ENCODE peak calls at places on chromosomes 4 and X, in six cellular contexts. One of them, this sample, is unnamed.
A peak's percentile ranks its signal among the peaks of the same experiment; 100 is the strongest.

GRCh38 chr4:124480061-124480460 is 232.5 kb downstream of the ANKRD50 start:
- DNase-seq in midbrain: no peak
- DNase-seq in H4: no peak
- DNase-seq in GM12891: no peak
- DNase-seq in sciatic nerve: no peak
- DNase-seq in Ammon's horn: no peak
- DNase-seq in this sample: no peak

GRCh38 chrX:132489256-132490085 is 633 bp upstream of the MBNL3 start:
- DNase-seq in midbrain: peak; percentile 20
- DNase-seq in H4: peak; percentile 29
- DNase-seq in GM12891: peak; percentile 9
- DNase-seq in sciatic nerve: peak; percentile 66
- DNase-seq in Ammon's horn: peak; percentile 14
- DNase-seq in this sample: peak; percentile 82

GRCh38 chrX:71225661-71226060 is 2.6 kb downstream of the GJB1 start:
- DNase-seq in midbrain: no peak
- DNase-seq in H4: no peak
- DNase-seq in GM12891: no peak
- DNase-seq in sciatic nerve: no peak
- DNase-seq in Ammon's horn: no peak
- DNase-seq in this sample: no peak

GRCh38 chr4:145808021-145808650 is 128.2 kb downstream of the C4orf51 start:
- DNase-seq in midbrain: no peak
- DNase-seq in H4: peak; percentile 91
- DNase-seq in GM12891: peak; percentile 11
- DNase-seq in sciatic nerve: no peak
- DNase-seq in Ammon's horn: no peak
- DNase-seq in this sample: no peak

GRCh38 chr4:182067828-182068227 is 175.4 kb upstream of the TENM3 start:
- DNase-seq in midbrain: no peak
- DNase-seq in H4: no peak
- DNase-seq in GM12891: no peak
- DNase-seq in sciatic nerve: no peak
- DNase-seq in Ammon's horn: no peak
- DNase-seq in this sample: no peak

GRCh38 chrX:154541896-154542722 is 4.5 kb downstream of the G6PD start:
- DNase-seq in midbrain: peak; percentile 22
- DNase-seq in H4: peak; percentile 90
- DNase-seq in GM12891: no peak
- DNase-seq in sciatic nerve: peak; percentile 84
- DNase-seq in Ammon's horn: peak; percentile 69
- DNase-seq in this sample: no peak

GRCh38 chr4:126023946-126024345 is 709.2 kb downstream of the FAT4 start:
- DNase-seq in midbrain: no peak
- DNase-seq in H4: no peak
- DNase-seq in GM12891: no peak
- DNase-seq in sciatic nerve: no peak
- DNase-seq in Ammon's horn: no peak
- DNase-seq in this sample: no peak

GRCh38 chr4:24802648-24803047 is 7.3 kb downstream of the SOD3 start:
- DNase-seq in midbrain: no peak
- DNase-seq in H4: no peak
- DNase-seq in GM12891: no peak
- DNase-seq in sciatic nerve: no peak
- DNase-seq in Ammon's horn: no peak
- DNase-seq in this sample: no peak

GRCh38 chr4:142846105-142846728 is at the start of gene INPP4B:
- DNase-seq in midbrain: no peak
- DNase-seq in H4: no peak
- DNase-seq in GM12891: no peak
- DNase-seq in sciatic nerve: peak; percentile 67
- DNase-seq in Ammon's horn: peak; percentile 44
- DNase-seq in this sample: no peak